ENCODE peak calls at places on chromosomes 4 and X, in six cellular contexts. O is dorsolateral prefrontal cortex, D is foreskin fibroblast, I is GM06990, M is brain microvascular endothelial cell, B is GM13976. L is an unnamed sample.

GRCh38 chr4:47462799-47463234 is 685 bp downstream of the COMMD8 start:
- DNase-seq in O (no peak), D (peak), I (no peak), M (no peak), B (no peak), L (no peak)

GRCh38 chr4:178745203-178745602 is 1303.0 kb upstream of the AGA start:
- DNase-seq in O (no peak), D (no peak), I (no peak), M (no peak), B (no peak), L (no peak)

GRCh38 chrX:22818061-22818460 is 181.7 kb upstream of the DDX53 start:
- DNase-seq in O (no peak), D (peak), I (no peak), M (no peak), B (no peak), L (no peak)

GRCh38 chrX:103616676-103617186 is 9.0 kb downstream of the TCEAL3 start:
- DNase-seq in O (no peak), D (peak), I (no peak), M (no peak), B (no peak), L (no peak)

GRCh38 chr4:150140774-150141400 is 62.6 kb downstream of the DCLK2 start:
- DNase-seq in O (no peak), D (peak), I (no peak), M (peak), B (no peak), L (no peak)

GRCh38 chrX:101025126-101025525 is 26.8 kb downstream of the TRMT2B start:
- DNase-seq in O (no peak), D (peak), I (no peak), M (no peak), B (no peak), L (no peak)

GRCh38 chr4:3462790-3463415 is at the start of gene DOK7:
- DNase-seq in O (no peak), D (no peak), I (no peak), M (no peak), B (no peak), L (no peak)

GRCh38 chr4:177369372-177369771 is 59.7 kb downstream of the NEIL3 start:
- DNase-seq in O (no peak), D (peak), I (no peak), M (peak), B (no peak), L (no peak)

GRCh38 chrX:10006086-10006485 is 38.9 kb downstream of the CLDN34 start:
- DNase-seq in O (no peak), D (no peak), I (no peak), M (no peak), B (no peak), L (no peak)

GRCh38 chrX:10006770-10007169 is 39.6 kb downstream of the CLDN34 start:
- DNase-seq in O (no peak), D (no peak), I (no peak), M (no peak), B (no peak), L (no peak)

GRCh38 chrX:10001496-10001895 is 34.3 kb downstream of the CLDN34 start:
- DNase-seq in O (no peak), D (peak), I (no peak), M (no peak), B (no peak), L (no peak)

GRCh38 chrX:10007604-10008003 is 40.4 kb downstream of the CLDN34 start:
- DNase-seq in O (no peak), D (peak), I (no peak), M (no peak), B (no peak), L (no peak)

DNA sequence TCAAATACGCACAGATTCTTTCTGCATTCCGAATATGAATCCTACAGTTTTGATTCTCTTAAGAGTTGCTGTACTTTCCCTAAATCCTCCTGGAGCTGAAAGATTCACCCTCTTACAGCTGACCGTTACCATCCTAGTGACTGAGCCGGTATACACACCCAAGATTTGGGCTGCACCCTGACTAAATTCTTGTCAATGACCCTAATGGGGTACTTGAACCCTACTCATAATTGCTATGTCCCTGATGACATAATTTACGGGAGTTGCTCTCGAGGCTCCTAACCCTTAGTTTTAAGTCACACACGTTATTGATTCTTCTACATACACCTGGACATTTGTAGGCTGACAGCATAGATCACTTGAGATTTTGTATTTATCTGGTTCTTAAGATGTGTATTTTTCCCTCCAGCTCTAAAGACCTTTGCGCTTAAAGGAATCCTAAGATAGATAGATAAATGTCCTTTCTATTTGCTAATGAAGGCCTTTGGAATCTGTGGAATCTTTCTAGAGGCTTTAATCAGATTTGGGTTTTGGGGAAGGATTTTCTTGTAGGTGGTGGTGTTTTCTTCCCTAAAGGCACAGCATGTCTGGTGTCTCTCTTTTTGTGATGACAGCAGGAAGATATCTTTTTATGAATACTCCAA is 37.8 kb downstream of the CLDN34 start:
- DNase-seq in O (no peak), D (no peak), I (no peak), M (no peak), B (no peak), L (no peak)
- TF ChIP-seq CTCF in O (no peak), D (no peak), I (no peak), M (no peak), B (no peak), L (no peak)

GRCh38 chr4:137116144-137116543 is 416.1 kb downstream of the PCDH18 start:
- DNase-seq in O (no peak), D (no peak), I (no peak), M (peak), B (no peak), L (no peak)
- TF ChIP-seq CTCF in O (no peak), D (no peak), I (no peak), M (no peak), B (no peak), L (no peak)

GRCh38 chrX:39816871-39817731 is 280.7 kb downstream of the BCOR start:
- DNase-seq in O (peak), D (peak), I (no peak), M (peak), B (no peak), L (no peak)

GRCh38 chrX:39815621-39816020 is 282.1 kb downstream of the BCOR start:
- DNase-seq in O (no peak), D (no peak), I (no peak), M (no peak), B (peak), L (no peak)

GRCh38 chrX:39813631-39814246 is 284.0 kb downstream of the BCOR start:
- DNase-seq in O (peak), D (peak), I (no peak), M (peak), B (no peak), L (no peak)

GRCh38 chrX:39811391-39811790 is 286.4 kb downstream of the BCOR start:
- DNase-seq in O (peak), D (no peak), I (no peak), M (no peak), B (no peak), L (no peak)

DNA sequence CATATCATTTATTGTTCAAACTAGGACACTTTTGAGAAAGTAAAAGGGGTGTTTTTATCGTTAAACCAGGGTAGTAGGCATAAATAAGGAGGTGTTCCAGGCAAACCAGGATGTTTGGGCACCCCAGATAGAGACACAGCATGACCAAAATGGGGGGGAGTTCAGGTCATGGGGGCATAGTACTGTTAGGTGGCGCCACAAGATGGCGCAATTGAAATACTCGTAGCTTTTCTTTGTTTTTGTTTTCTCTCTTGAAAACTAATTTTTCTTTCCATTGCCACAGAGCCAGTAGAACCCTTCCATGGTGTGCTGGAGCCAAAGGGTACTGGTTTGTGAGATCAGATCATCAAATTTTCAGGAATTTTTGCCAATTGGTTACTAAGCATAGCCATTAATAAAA is 283.4 kb downstream of the BCOR start:
- DNase-seq in O (no peak), D (peak), I (no peak), M (no peak), B (peak), L (no peak)
- TF ChIP-seq CTCF in O (peak), D (peak), I (peak), M (peak), B (peak), L (peak)

DNA sequence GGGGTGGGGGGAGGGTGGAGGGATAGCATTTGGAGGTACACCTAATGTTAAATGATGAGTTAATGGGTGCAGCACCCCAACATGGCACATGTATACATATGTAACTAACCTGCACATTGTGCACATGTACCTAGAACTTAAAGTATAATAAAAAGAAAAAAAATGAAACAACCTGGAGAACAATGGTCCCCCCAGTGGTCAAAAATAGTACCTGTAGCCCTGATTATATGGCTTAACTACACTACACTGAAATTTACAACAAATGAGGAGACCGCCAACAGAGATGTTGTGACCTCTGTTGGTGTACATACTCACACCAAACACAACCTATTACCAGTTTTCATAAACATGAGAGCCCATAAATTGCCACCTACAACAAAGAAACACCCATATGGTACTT is 7.3 kb upstream of the MAGEE1 start:
- DNase-seq in O (no peak), D (no peak), I (no peak), M (no peak), B (no peak), L (no peak)
- TF ChIP-seq CTCF in O (no peak), D (no peak), I (peak), M (no peak), B (no peak), L (peak)

GRCh38 chr4:7771541-7772507 is 167.8 kb downstream of the AFAP1 start:
- DNase-seq in O (no peak), D (no peak), I (peak), M (no peak), B (peak), L (no peak)
- TF ChIP-seq CTCF in O (no peak), D (no peak), I (peak), M (no peak), B (no peak), L (no peak)